ENCODE peak calls at places on chromosomes 1 and 21, in six cellular contexts. Q is Panc1, G is psoas muscle, T is lower lobe of right lung, N is fibroblast of lung, Y is lung. P is an unnamed sample. For H3K4me1 and H3K36me3, the result is how much of the 10 kb centered on the place peaks cover.

GRCh38 chr1:1068077-1068373 is 6.1 kb downstream of the RNF223 start:
- DNase-seq in Q (no peak), Y (no peak), G (no peak), T (no peak), N (no peak), P (no peak)

GRCh38 chr1:209248649-209249279 is 334.8 kb upstream of the CAMK1G start:
- DNase-seq in G (no peak), Q (peak), N (peak), T (no peak), Y (peak), P (no peak)

GRCh38 chr1:11462224-11462923 is 16.6 kb upstream of the DISP3 start:
- DNase-seq in G (no peak), Q (no peak), T (no peak), N (no peak), Y (no peak), P (no peak)

GRCh38 chr1:20601123-20601825 is 12.4 kb downstream of the CDA start:
- DNase-seq in T (no peak), Y (no peak), G (no peak), N (peak), Q (no peak), P (no peak)

GRCh38 chr21:26124421-26124833 is 46.1 kb downstream of the APP start:
- DNase-seq in G (no peak), Q (no peak), N (peak), T (no peak), Y (no peak), P (no peak)

GRCh38 chr21:39575778-39576177 is 37.0 kb upstream of the B3GALT5 start:
- DNase-seq in Q (no peak), G (no peak), N (no peak), Y (no peak), T (no peak), P (no peak)

GRCh38 chr1:235865565-235866206 is 1.0 kb downstream of the LYST start:
- DNase-seq in T (no peak), Y (no peak), Q (no peak), G (no peak), N (no peak), P (no peak)

GRCh38 chr1:202143011-202143767 is 1.3 kb downstream of the ARL8A start:
- DNase-seq in Y (peak), T (peak), G (peak), Q (no peak), N (no peak), P (peak)

GRCh38 chr1:235806128-235806527 is 60.6 kb downstream of the LYST start:
- DNase-seq in G (no peak), T (no peak), N (no peak), Y (no peak), Q (no peak), P (no peak)

DNA sequence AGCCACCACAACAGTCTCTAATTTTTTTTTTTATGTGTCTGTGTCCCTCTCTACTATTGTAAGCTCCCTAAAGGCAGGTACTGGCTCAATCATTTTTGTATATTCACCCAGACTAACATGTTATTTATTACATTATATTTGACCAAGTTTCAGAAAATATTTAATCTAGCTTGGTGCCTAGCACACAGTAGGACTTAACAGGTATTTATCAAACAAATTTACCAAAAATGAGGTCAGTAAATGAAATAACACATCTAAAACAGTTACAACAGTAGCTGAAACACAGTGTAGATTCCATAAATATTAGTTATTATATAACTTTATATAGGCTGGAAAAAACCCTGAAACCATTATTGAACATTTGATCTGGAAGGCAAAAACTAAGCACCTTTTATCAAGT is 2.7 kb downstream of the NRDC start:
- DNase-seq in T (no peak), Q (no peak), N (no peak), G (no peak), Y (no peak), P (no peak)
- H3K4me3 ChIP-seq in T (no peak), Q (peak), N (peak), G (peak), Y (no peak), P (no peak)

DNA sequence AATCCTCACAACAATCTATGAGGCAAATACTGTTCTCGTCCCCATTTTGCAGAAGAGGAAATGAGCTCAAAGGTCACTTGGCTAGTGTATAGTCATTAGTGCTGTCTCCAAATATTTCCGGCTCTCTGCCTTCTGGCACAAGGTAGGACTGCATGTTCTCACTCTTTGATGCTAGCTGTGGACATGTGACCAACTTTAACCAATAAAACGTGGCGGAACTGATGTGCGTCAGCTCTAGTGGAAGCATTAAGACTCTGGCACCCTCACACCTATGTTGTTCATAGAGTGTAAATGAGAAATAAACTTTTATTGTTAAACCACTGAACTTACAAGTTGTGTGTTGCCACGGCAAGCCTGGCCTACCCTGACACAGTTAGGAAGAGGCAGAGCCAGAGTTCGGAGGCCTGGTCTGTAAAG is 5.0 kb upstream of the KIF21B start:
- DNase-seq in G (no peak), T (no peak), Y (peak), N (peak), Q (no peak), P (no peak)
- H3K4me1 ChIP-seq in G (under half), T (under half), Y (under half), N (under half), Q (under half), P (under half)

GRCh38 chr1:212785871-212786270 is 5.7 kb downstream of the NSL1 start:
- DNase-seq in T (no peak), Y (no peak), N (no peak), G (no peak), Q (no peak), P (no peak)
- H3K36me3 ChIP-seq in T (half or more), Y (under half), N (under half), G (half or more), Q (under half), P (under half)

GRCh38 chr1:154940880-154941228 is 4.3 kb upstream of the PMVK start:
- DNase-seq in T (no peak), Q (no peak), N (no peak), Y (no peak), G (no peak), P (no peak)

GRCh38 chr1:154941332-154941995 is 4.9 kb upstream of the PMVK start:
- DNase-seq in Y (no peak), N (no peak), G (no peak), T (no peak), Q (no peak), P (no peak)

GRCh38 chr1:154938604-154939399 is 2.3 kb upstream of the PMVK start:
- DNase-seq in T (no peak), Y (no peak), Q (no peak), G (no peak), N (no peak), P (peak)

GRCh38 chr1:154937988-154938386 is 1.5 kb upstream of the PMVK start:
- DNase-seq in Y (no peak), T (no peak), G (no peak), Q (no peak), N (no peak), P (peak)

GRCh38 chr1:154940213-154940879 is 3.8 kb upstream of the PMVK start:
- DNase-seq in N (no peak), Q (no peak), T (no peak), Y (no peak), G (no peak), P (no peak)
- H3K4me3 ChIP-seq in N (no peak), Q (no peak), T (no peak), Y (no peak), G (no peak), P (no peak)

DNA sequence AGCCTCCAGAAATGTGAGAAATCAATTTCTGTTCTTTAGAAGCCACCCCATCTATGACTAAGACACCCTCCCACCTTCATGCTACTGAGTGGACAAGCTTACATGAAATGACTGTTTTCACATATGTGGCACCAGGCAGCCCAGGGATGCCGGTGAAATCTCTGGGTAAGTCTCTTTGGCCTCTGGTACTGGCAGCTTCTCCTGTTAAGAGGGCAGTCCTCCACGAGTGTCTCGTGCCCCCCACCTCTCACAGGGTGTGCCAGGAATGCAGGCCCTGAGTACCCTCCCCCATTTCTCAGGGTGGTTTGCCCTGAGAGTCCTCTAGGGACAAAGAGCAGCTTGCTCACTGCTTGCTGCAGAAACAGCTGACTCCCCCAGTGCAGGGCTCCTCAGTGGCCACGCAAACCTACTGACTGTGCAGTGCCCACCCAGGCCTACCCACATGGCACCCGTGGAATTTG is 3.2 kb upstream of the PRXL2B start:
- DNase-seq in Q (no peak), G (no peak), Y (no peak), N (no peak), T (no peak), P (no peak)
- H3K4me1 ChIP-seq in Q (under half), G (under half), Y (under half), N (under half), T (under half), P (under half)

GRCh38 chr1:220813013-220813412 is 26.3 kb downstream of the MTARC1 start:
- DNase-seq in T (no peak), Y (no peak), N (no peak), Q (no peak), G (no peak), P (no peak)
- H3K36me3 ChIP-seq in T (under half), Y (under half), N (under half), Q (under half), G (under half), P (under half)

GRCh38 chr1:37752583-37753471 is 12.1 kb downstream of the EPHA10 start:
- DNase-seq in Y (no peak), G (no peak), Q (no peak), N (no peak), T (no peak), P (no peak)
- H3K4me3 ChIP-seq in Y (peak), G (peak), Q (peak), N (no peak), T (peak), P (peak)